ENCODE peak calls at places on chromosomes 13 and 19, in eight cellular contexts. Q is Panc1, H is spleen, P is H1, T is stomach, K is HCT116, C is suprapubic skin, F is transverse colon. X is an unnamed sample. For H3K36me3, the result is how much of the 10 kb centered on the place peaks cover.

GRCh38 chr19:58407658-58408151 is 744 bp upstream of the ZNF584 start:
- DNase-seq in Q (no peak), H (no peak), P (no peak), T (no peak), K (no peak), C (no peak), F (no peak), X (no peak)

GRCh38 chr19:24086974-24087595 is at the start of gene ZNF254:
- DNase-seq in Q (peak), H (peak), P (peak), T (peak), K (no peak), C (peak), F (peak), X (peak)

GRCh38 chr19:2634228-2634951 is 68.1 kb downstream of the GNG7 start:
- DNase-seq in Q (no peak), H (peak), P (no peak), T (peak), K (no peak), C (no peak), F (no peak), X (no peak)

GRCh38 chr19:38944981-38945506 is 14.3 kb downstream of the MRPS12 start:
- DNase-seq in Q (no peak), H (no peak), P (no peak), T (no peak), K (no peak), C (no peak), F (no peak), X (no peak)

GRCh38 chr19:10864538-10864899 is 6.8 kb upstream of the CARM1 start:
- DNase-seq in Q (peak), H (peak), P (peak), T (peak), K (peak), C (peak), F (peak), X (peak)

GRCh38 chr13:44243198-44243852 is 130.3 kb upstream of the SERP2 start:
- DNase-seq in Q (no peak), H (no peak), P (peak), T (peak), K (peak), C (no peak), F (peak), X (peak)

GRCh38 chr13:29676941-29677452 is 81.5 kb upstream of the SLC7A1 start:
- DNase-seq in Q (no peak), H (no peak), P (no peak), T (no peak), K (no peak), C (no peak), F (peak), X (no peak)

GRCh38 chr19:44747739-44748425 is 626 bp upstream of the BCL3 start:
- DNase-seq in Q (peak), H (peak), P (peak), T (peak), K (no peak), C (peak), F (peak), X (no peak)

GRCh38 chr13:73767747-73768315 is 366.4 kb downstream of the KLF12 start:
- DNase-seq in Q (no peak), H (no peak), P (no peak), T (no peak), K (no peak), C (no peak), F (no peak), X (no peak)

GRCh38 chr19:15634105-15634504 is 6.6 kb upstream of the CYP4F3 start:
- DNase-seq in Q (no peak), H (no peak), P (no peak), T (no peak), K (no peak), C (no peak), F (no peak), X (no peak)

GRCh38 chr13:66114127-66114526 is 1116.0 kb downstream of the PCDH9 start:
- DNase-seq in Q (no peak), H (no peak), P (no peak), T (no peak), K (no peak), C (no peak), F (no peak), X (no peak)

GRCh38 chr13:50991624-50992610 is 82.3 kb downstream of the RNASEH2B start:
- DNase-seq in Q (no peak), H (no peak), P (no peak), T (no peak), K (no peak), C (no peak), F (no peak), X (no peak)

GRCh38 chr13:70218618-70219017 is 110.4 kb upstream of the KLHL1 start:
- DNase-seq in Q (no peak), H (no peak), P (no peak), T (no peak), K (no peak), C (no peak), F (no peak), X (no peak)

GRCh38 chr13:41960700-41961697 is at the start of gene VWA8:
- DNase-seq in Q (no peak), H (peak), P (peak), T (peak), K (peak), C (peak), F (peak), X (peak)

GRCh38 chr19:30036154-30037129 is 94.4 kb downstream of the URI1 start:
- DNase-seq in Q (no peak), H (no peak), P (no peak), T (no peak), K (no peak), C (no peak), F (no peak), X (no peak)

GRCh38 chr13:52070929-52071523 is 46.5 kb downstream of the UTP14C start:
- DNase-seq in Q (no peak), H (no peak), P (no peak), T (no peak), K (no peak), C (no peak), F (no peak), X (no peak)

GRCh38 chr13:112881656-112882554 is 87.1 kb upstream of the MCF2L start:
- DNase-seq in Q (no peak), H (peak), P (no peak), T (no peak), K (no peak), C (no peak), F (no peak), X (no peak)

GRCh38 chr13:20006206-20006605 is 47.7 kb downstream of the ZMYM2 start:
- DNase-seq in Q (no peak), H (no peak), P (no peak), T (no peak), K (no peak), C (no peak), F (no peak), X (no peak)

GRCh38 chr19:7734220-7735203 is 2.6 kb upstream of the CLEC4G start:
- DNase-seq in Q (no peak), H (peak), P (no peak), T (no peak), K (no peak), C (no peak), F (no peak), X (no peak)

GRCh38 chr13:28583661-28584091 is 75.3 kb upstream of the POMP start:
- DNase-seq in Q (no peak), H (no peak), P (no peak), T (no peak), K (no peak), C (no peak), F (no peak), X (no peak)

GRCh38 chr19:35539850-35540249 is 5.6 kb upstream of the TMEM147 start:
- DNase-seq in Q (no peak), H (no peak), P (no peak), T (no peak), K (no peak), C (no peak), F (no peak), X (no peak)

GRCh38 chr13:102642029-102642428 is 45.2 kb downstream of the TPP2 start:
- DNase-seq in Q (no peak), H (no peak), P (no peak), T (no peak), K (no peak), C (no peak), F (no peak), X (no peak)

GRCh38 chr19:53809518-53810186 is 14.5 kb downstream of the NLRP12 start:
- DNase-seq in Q (no peak), H (no peak), P (peak), T (no peak), K (no peak), C (no peak), F (no peak), X (no peak)

GRCh38 chr13:113897966-113898365 is 34.1 kb upstream of the GAS6 start:
- DNase-seq in Q (no peak), H (no peak), P (no peak), T (no peak), K (no peak), C (no peak), F (no peak), X (no peak)

GRCh38 chr13:80363890-80364503 is 23.1 kb upstream of the SPRY2 start:
- DNase-seq in Q (no peak), H (no peak), P (no peak), T (no peak), K (no peak), C (no peak), F (no peak), X (no peak)

GRCh38 chr13:109783447-109783814 is 3.0 kb downstream of the IRS2 start:
- DNase-seq in Q (no peak), H (no peak), P (peak), T (no peak), K (no peak), C (no peak), F (no peak), X (no peak)

GRCh38 chr19:31470229-31470939 is 121.1 kb upstream of the TSHZ3 start:
- DNase-seq in Q (no peak), H (no peak), P (no peak), T (no peak), K (no peak), C (no peak), F (no peak), X (no peak)

GRCh38 chr19:591099-591958 is 1.6 kb downstream of the HCN2 start:
- DNase-seq in Q (no peak), H (no peak), P (peak), T (no peak), K (no peak), C (no peak), F (no peak), X (no peak)

GRCh38 chr13:75635621-75636338 is at the start of gene LMO7:
- DNase-seq in Q (no peak), H (peak), P (peak), T (peak), K (no peak), C (peak), F (peak), X (peak)

GRCh38 chr19:35738887-35739229 is 3.4 kb downstream of the IGFLR1 start:
- DNase-seq in Q (no peak), H (no peak), P (no peak), T (no peak), K (no peak), C (no peak), F (no peak), X (no peak)

GRCh38 chr13:22220186-22221160 is 549.6 kb downstream of the FGF9 start:
- DNase-seq in Q (no peak), H (no peak), P (no peak), T (no peak), K (no peak), C (no peak), F (peak), X (no peak)

GRCh38 chr13:41547253-41548000 is 90.1 kb downstream of the RGCC start:
- DNase-seq in Q (no peak), H (peak), P (no peak), T (no peak), K (no peak), C (no peak), F (no peak), X (no peak)

GRCh38 chr19:8663920-8664670 is 33.7 kb downstream of the NFILZ start:
- DNase-seq in Q (no peak), H (no peak), P (no peak), T (no peak), K (no peak), C (no peak), F (no peak), X (no peak)

GRCh38 chr19:409515-410242 is 732 bp upstream of the C2CD4C start:
- DNase-seq in Q (no peak), H (peak), P (peak), T (no peak), K (no peak), C (peak), F (no peak), X (peak)

DNA sequence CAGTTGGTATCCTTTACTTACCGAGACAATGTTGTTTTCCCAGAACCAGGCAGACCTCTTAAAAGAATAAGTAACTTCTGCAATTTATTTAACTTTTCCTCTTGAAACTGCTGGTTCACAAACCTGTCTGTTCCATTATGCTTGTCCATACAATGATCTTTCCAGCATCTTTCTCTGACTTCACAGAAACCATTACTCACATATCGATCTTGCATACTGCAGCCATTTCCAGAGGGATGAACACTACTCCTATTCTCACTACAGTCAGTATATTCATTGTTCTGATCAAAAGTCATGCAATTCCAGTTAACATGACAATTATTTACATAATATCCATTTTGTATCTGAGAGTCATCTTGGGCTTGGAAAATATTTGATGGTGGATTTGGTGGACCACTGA is 2.8 kb downstream of the N4BP2L2 start:
- DNase-seq in Q (no peak), H (no peak), P (no peak), T (no peak), K (no peak), C (no peak), F (no peak), X (no peak)
- H3K36me3 ChIP-seq in Q (under half), H (under half), P (under half), T (under half), K (under half), C (under half), F (under half), X (under half)

GRCh38 chr13:49407936-49408335 is 35.9 kb downstream of the CAB39L start:
- DNase-seq in Q (no peak), H (no peak), P (no peak), T (no peak), K (no peak), C (no peak), F (no peak), X (no peak)
- TF ChIP-seq POLR2AphosphoS5 in Q (no peak), H (no peak), P (no peak), T (no peak), K (no peak), C (no peak), F (peak), X (no peak)

DNA sequence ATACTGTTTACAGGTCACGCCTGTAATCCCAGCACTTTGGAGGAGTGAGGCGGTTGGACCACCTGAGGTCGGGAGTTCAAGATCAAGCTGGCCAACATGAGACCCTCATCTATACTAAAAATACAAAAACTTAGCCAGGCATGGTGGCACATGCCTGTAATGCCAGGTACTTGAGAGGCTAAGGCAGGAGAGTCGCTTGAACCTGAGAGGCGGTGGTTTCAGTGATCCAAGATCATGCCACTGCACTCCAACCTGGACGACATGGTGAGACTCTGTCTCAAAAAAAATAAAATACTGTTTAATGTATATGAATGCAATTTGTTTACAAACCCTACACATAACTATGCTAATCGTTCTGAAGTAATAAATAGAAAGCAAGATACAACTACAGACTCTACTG is 102.4 kb downstream of the ZNF486 start:
- DNase-seq in Q (no peak), H (no peak), P (no peak), T (no peak), K (no peak), C (no peak), F (no peak), X (no peak)
- H3K4me3 ChIP-seq in Q (no peak), H (no peak), P (no peak), T (no peak), K (no peak), C (no peak), F (no peak), X (no peak)

GRCh38 chr19:34370983-34371382 is 6.0 kb downstream of the GPI start:
- DNase-seq in Q (no peak), H (no peak), P (no peak), T (no peak), K (no peak), C (no peak), F (no peak), X (no peak)
- H3K36me3 ChIP-seq in Q (under half), H (half or more), P (under half), T (under half), K (half or more), C (half or more), F (under half), X (under half)

GRCh38 chr19:13076320-13076719 is 26.3 kb downstream of the LYL1 start:
- DNase-seq in Q (no peak), H (no peak), P (no peak), T (no peak), K (no peak), C (no peak), F (no peak), X (no peak)
- TF ChIP-seq POLR2AphosphoS5 in Q (no peak), H (no peak), P (no peak), T (no peak), K (no peak), C (no peak), F (no peak), X (no peak)

GRCh38 chr19:28726533-28726932 is 486.4 kb downstream of the UQCRFS1 start:
- DNase-seq in Q (no peak), H (no peak), P (no peak), T (no peak), K (no peak), C (no peak), F (no peak), X (no peak)
- H3K4me3 ChIP-seq in Q (no peak), H (no peak), P (peak), T (no peak), K (no peak), C (no peak), F (no peak), X (no peak)

DNA sequence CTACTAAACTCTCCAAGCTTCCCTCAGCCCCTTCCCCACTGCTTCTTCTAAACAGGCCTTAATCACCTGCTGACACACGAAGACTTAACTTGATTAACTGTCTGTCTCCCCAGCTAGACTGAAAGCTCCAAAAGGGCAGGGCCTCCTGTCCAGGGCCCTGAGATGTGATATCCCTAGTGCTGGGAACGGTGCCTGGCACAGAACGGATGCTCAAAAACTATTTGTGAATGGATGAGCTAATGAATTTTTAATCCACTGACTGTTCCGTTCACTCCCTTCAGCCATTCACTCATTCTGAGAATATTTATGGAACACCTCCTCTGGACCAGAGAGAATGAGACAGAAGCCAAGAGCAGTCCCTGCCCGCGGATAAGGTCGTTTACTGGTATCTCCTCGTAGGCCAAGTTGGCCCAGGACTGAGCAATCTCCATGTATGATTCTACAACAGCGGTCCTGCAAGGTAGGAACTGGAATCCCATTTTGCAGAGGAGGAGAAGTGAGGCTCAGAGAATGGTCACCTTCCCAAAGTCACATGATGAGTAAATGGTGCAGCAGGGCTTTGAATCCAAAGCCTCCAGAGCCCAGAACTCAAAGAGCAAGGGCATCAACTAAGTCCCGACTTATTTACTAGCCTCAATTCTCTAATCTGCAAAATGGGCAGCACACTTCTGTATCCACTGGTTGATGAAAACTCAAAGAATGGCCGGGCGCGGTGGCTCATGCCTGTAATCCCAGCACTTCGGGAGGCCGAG is 3.4 kb downstream of the DMWD start:
- DNase-seq in Q (no peak), H (no peak), P (no peak), T (no peak), K (no peak), C (no peak), F (no peak), X (no peak)
- H3K36me3 ChIP-seq in Q (under half), H (half or more), P (under half), T (half or more), K (under half), C (under half), F (under half), X (under half)

GRCh38 chr13:37621811-37622361 is 23.3 kb upstream of the POSTN start:
- DNase-seq in Q (no peak), H (no peak), P (no peak), T (no peak), K (no peak), C (peak), F (no peak), X (no peak)

GRCh38 chr13:37617162-37617561 is 18.6 kb upstream of the POSTN start:
- DNase-seq in Q (no peak), H (no peak), P (no peak), T (no peak), K (no peak), C (no peak), F (no peak), X (no peak)

GRCh38 chr13:37616131-37616530 is 17.6 kb upstream of the POSTN start:
- DNase-seq in Q (no peak), H (no peak), P (no peak), T (no peak), K (no peak), C (no peak), F (no peak), X (no peak)

GRCh38 chr13:37615271-37615670 is 16.7 kb upstream of the POSTN start:
- DNase-seq in Q (no peak), H (no peak), P (no peak), T (no peak), K (no peak), C (no peak), F (no peak), X (no peak)

DNA sequence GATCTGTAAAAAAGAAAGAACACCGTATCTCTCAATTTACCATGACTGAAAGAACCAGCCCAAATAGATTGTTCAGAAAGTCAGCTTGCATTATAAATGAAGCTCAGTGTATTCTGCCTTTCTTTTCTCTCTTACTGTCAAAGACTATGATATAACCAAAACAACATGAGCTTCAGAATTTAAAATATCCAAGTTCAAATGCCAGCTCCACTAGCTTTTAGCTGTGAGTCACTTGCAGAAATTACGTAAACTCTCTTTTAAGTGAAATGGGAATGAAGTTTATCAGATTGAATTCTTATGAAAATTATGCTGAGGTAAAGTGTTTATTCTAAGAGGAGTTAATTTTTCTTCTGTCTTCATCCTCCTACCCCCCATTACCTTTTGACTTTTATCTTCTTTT is 20.0 kb upstream of the POSTN start:
- DNase-seq in Q (no peak), H (no peak), P (no peak), T (no peak), K (no peak), C (no peak), F (no peak), X (no peak)
- TF ChIP-seq POLR2AphosphoS5 in Q (no peak), H (no peak), P (no peak), T (no peak), K (no peak), C (no peak), F (no peak), X (no peak)

X was measured in breast epithelium.